ENCODE peak calls at places on chromosomes 7 and 10, in six cellular contexts. O is lower lobe of right lung; U is CD4-positive, alpha-beta T cell; X is tibial nerve; S is GM12864; D is left ventricle myocardium inferior. H is an unnamed sample.

GRCh38 chr7:117217636-117218035 is 105.2 kb downstream of the WNT2 start:
- DNase-seq in U (no peak), X (no peak), S (no peak), O (no peak), D (no peak), H (no peak)

GRCh38 chr7:105439174-105439893 is 50.6 kb upstream of the SRPK2 start:
- DNase-seq in X (no peak), U (no peak), O (no peak), D (no peak), S (no peak), H (no peak)

GRCh38 chr10:110087682-110088081 is 79.9 kb downstream of the ADD3 start:
- DNase-seq in D (no peak), S (no peak), X (no peak), U (no peak), O (no peak), H (no peak)

GRCh38 chr10:51860257-51860656 is 160.9 kb upstream of the CSTF2T start:
- DNase-seq in O (no peak), U (no peak), X (no peak), D (no peak), S (no peak), H (no peak)

GRCh38 chr7:17444673-17445072 is 146.2 kb downstream of the AHR start:
- DNase-seq in O (no peak), S (no peak), D (no peak), U (no peak), X (no peak), H (no peak)

GRCh38 chr7:105935250-105935649 is 27.8 kb upstream of the CDHR3 start:
- DNase-seq in O (no peak), X (no peak), D (no peak), U (no peak), S (no peak), H (no peak)

GRCh38 chr10:79336739-79337138 is 10.5 kb upstream of the PPIF start:
- DNase-seq in O (no peak), X (no peak), D (no peak), U (no peak), S (no peak), H (no peak)

GRCh38 chr7:41096921-41097320 is 606.0 kb downstream of the INHBA start:
- DNase-seq in O (no peak), S (no peak), X (no peak), U (no peak), D (no peak), H (no peak)

GRCh38 chr10:90621577-90621976 is 236.3 kb downstream of the HTR7 start:
- DNase-seq in U (no peak), O (no peak), D (no peak), S (no peak), X (no peak), H (no peak)

GRCh38 chr7:98493379-98493778 is 92.5 kb upstream of the BAIAP2L1 start:
- DNase-seq in X (no peak), O (no peak), U (no peak), D (no peak), S (no peak), H (no peak)

GRCh38 chr10:99621454-99622246 is 1.4 kb upstream of the SLC25A28 start:
- DNase-seq in O (no peak), S (no peak), D (no peak), X (no peak), U (no peak), H (no peak)

GRCh38 chr10:127228195-127228785 is 31.9 kb upstream of the INSYN2A start:
- DNase-seq in S (no peak), X (no peak), U (no peak), O (no peak), D (no peak), H (no peak)

GRCh38 chr7:154584352-154585252 is 418.3 kb downstream of the PAXIP1 start:
- DNase-seq in S (no peak), U (no peak), D (no peak), O (no peak), X (no peak), H (no peak)

GRCh38 chr7:149734514-149735075 is 38.8 kb downstream of the ZNF467 start:
- DNase-seq in O (peak), U (no peak), S (no peak), D (no peak), X (no peak), H (no peak)

GRCh38 chr10:61042533-61042932 is 98.5 kb upstream of the RHOBTB1 start:
- DNase-seq in X (no peak), O (no peak), S (no peak), U (no peak), D (no peak), H (no peak)

GRCh38 chr10:112915590-112916572 is 34.2 kb upstream of the TCF7L2 start:
- DNase-seq in O (no peak), U (no peak), S (no peak), D (no peak), X (no peak), H (no peak)

GRCh38 chr7:150753826-150754603 is 16.8 kb downstream of the GIMAP5 start:
- DNase-seq in X (no peak), S (no peak), U (no peak), O (no peak), D (no peak), H (peak)

GRCh38 chr7:150759479-150759878 is 22.3 kb downstream of the GIMAP5 start:
- DNase-seq in O (no peak), D (no peak), S (no peak), X (no peak), U (no peak), H (no peak)

GRCh38 chr7:150755473-150756099 is 18.4 kb downstream of the GIMAP5 start:
- DNase-seq in D (no peak), X (no peak), U (peak), S (peak), O (no peak), H (peak)

GRCh38 chr7:150754950-150755349 is 17.7 kb downstream of the GIMAP5 start:
- DNase-seq in X (no peak), O (no peak), S (no peak), U (no peak), D (no peak), H (no peak)

GRCh38 chr7:150756858-150757257 is 19.6 kb downstream of the GIMAP5 start:
- DNase-seq in D (no peak), S (no peak), X (no peak), O (no peak), U (no peak), H (peak)
- TF ChIP-seq CTCF in D (peak), S (peak), X (peak), O (peak), U (peak), H (no peak)

GRCh38 chr7:76314042-76314721 is 11.7 kb downstream of the HSPB1 start:
- DNase-seq in D (peak), U (peak), S (peak), X (peak), O (peak), H (peak)

GRCh38 chr7:76316984-76317781 is 14.7 kb downstream of the HSPB1 start:
- DNase-seq in O (peak), S (no peak), X (no peak), D (no peak), U (no peak), H (no peak)

GRCh38 chr7:76317782-76318487 is 15.5 kb downstream of the HSPB1 start:
- DNase-seq in U (peak), O (peak), X (peak), D (peak), S (peak), H (peak)

GRCh38 chr7:76318488-76319353 is 16.2 kb downstream of the HSPB1 start:
- DNase-seq in X (peak), O (peak), S (peak), D (peak), U (peak), H (peak)

DNA sequence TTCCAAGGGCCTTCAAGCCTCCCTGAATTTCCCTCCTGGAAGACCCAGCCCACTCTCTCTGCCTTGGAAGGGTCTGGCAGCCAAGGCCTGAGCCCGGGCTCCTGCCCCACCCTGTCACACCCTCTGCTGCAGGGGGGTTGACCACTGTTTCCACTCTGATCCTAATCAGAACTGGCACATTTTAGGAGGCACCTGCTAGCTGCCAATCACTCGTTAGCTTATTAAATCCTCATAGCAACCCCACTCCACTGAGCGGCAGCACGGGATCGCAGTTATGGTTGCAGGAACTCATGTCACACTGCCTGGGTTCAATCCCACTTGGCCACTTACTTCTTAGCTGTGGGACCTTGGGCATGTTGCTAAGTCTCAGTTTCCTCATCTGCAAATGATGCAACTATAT is 12.9 kb downstream of the HSPB1 start:
- DNase-seq in X (no peak), S (no peak), D (no peak), U (no peak), O (peak), H (no peak)
- TF ChIP-seq CTCF in X (no peak), S (peak), D (no peak), U (no peak), O (no peak), H (no peak)

DNA sequence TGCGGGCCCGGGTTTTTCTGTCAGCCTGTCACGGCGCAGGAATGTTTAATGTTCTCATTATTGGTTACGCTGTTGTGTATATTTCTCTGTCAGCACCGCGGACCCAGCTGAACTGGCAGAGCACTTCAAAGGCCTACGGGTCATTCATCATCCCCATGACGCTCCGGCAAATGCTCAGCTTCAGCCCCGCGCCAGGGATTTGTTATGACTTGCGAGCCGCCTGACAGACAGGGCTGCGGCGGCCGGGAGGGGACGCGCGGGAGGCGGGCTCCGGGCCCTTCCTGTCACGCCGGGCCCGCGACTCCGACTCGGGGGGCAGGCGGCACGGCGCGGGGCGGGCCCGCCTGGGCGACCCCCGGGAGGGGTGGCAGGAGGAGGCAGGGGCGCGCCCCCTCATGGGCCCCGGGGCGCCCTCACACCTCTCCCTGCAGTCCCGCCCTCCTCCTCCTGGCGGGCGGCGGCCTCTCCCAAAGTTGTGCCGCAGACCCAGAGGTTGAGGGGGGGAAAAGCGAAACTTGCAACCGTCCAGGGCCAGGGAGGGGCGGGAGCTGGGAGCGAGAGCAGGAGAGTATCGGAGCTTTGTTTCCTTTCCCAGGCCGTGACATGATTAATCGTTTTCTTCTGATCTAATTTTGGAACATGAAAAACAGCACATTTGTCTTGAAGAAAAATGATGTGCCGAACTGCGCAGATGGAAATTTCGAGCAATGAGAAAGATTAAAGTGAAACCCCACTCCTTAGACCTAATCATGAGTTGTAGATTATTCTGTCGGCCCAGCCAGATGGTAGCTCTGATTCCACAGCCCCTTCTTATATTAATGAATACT is 59.3 kb upstream of the COMTD1 start:
- DNase-seq in X (peak), D (peak), O (peak), U (peak), S (no peak), H (peak)
- TF ChIP-seq CTCF in X (peak), D (peak), O (peak), U (peak), S (peak), H (no peak)

GRCh38 chr7:133345690-133346421 is 93.0 kb downstream of the EXOC4 start:
- DNase-seq in O (no peak), X (no peak), U (no peak), D (no peak), S (no peak), H (no peak)

GRCh38 chr7:133349101-133349500 is 96.2 kb downstream of the EXOC4 start:
- DNase-seq in X (no peak), D (no peak), S (no peak), O (no peak), U (no peak), H (no peak)

GRCh38 chr7:133339772-133340171 is 86.9 kb downstream of the EXOC4 start:
- DNase-seq in O (no peak), S (no peak), X (no peak), D (no peak), U (no peak), H (no peak)

GRCh38 chr7:133344275-133344674 is 91.4 kb downstream of the EXOC4 start:
- DNase-seq in X (no peak), O (no peak), S (no peak), D (no peak), U (no peak), H (no peak)
- TF ChIP-seq CTCF in X (no peak), O (no peak), S (peak), D (peak), U (no peak), H (peak)

GRCh38 chr7:43922726-43923125 is 3.5 kb upstream of the UBE2D4 start:
- DNase-seq in U (no peak), X (no peak), D (no peak), O (no peak), S (no peak), H (no peak)

GRCh38 chr7:43927810-43928209 is 1.6 kb downstream of the UBE2D4 start:
- DNase-seq in O (no peak), X (no peak), D (no peak), S (no peak), U (no peak), H (no peak)

GRCh38 chr7:43929529-43930457 is 3.6 kb downstream of the UBE2D4 start:
- DNase-seq in O (no peak), D (no peak), U (no peak), X (no peak), S (no peak), H (no peak)

GRCh38 chr7:43921423-43921822 is 4.8 kb upstream of the UBE2D4 start:
- DNase-seq in O (no peak), S (no peak), D (no peak), U (no peak), X (no peak), H (no peak)

GRCh38 chr7:43926193-43927043 is at the start of gene UBE2D4:
- DNase-seq in O (peak), S (peak), X (peak), D (peak), U (peak), H (peak)
- TF ChIP-seq CTCF in O (no peak), S (no peak), X (peak), D (peak), U (peak), H (peak)

DNA sequence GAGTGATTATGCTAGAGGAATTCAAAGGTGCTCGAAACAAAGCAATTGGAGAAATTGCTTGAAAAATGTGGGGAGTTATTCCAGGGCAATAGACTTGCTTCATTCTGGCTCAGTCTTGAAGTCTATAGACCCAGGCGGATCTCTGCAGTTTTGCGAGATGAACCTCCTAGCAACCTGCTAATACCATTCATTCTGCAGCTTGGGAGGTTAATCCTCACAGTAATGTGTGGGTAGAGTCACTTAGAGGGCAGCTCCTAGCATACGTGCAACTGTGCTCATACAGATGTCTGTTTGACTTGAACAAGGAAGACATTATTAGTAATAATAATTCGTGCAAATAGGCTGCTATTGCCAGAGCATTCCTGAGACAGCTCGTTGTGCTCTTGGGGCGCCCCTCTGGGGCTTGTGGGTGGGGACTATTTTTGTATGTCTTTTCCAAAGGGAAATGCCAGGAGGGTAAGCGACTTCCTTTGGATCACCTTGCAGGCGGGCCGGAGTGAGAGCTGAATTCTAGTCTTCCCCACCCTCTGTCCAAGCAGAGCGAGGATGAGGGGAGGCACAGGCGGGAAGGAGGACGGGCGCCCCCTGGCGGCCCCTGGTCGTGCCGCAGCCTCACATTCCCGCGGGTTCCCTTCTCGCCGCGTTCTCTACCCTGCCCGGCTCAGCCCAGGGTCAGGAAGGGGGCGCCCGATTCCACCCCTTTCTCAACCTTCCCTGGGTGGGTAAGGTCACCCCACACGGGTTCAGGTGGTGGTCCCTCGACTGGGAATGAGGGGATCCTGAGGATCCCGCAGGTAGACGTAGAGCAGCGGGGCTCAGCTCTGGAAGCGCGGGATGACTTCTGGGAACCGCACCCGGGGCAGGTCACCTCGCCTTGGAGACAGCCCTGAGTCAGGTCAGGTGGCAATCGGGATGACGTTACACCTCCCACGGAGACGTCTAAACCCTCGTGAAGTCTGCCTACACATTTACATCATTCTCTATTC is 241.5 kb downstream of the PHTF2 start:
- DNase-seq in X (no peak), O (peak), D (peak), S (peak), U (no peak), H (peak)
- TF ChIP-seq CTCF in X (peak), O (peak), D (peak), S (peak), U (peak), H (peak)

GRCh38 chr7:123719481-123719806 is 29.4 kb downstream of the WASL start:
- DNase-seq in U (no peak), S (no peak), D (no peak), X (no peak), O (no peak), H (no peak)
- TF ChIP-seq CTCF in U (no peak), S (no peak), D (no peak), X (no peak), O (no peak), H (no peak)

GRCh38 chr7:85806321-85806720 is 619.5 kb upstream of the SEMA3D start:
- DNase-seq in O (no peak), X (no peak), D (no peak), U (no peak), S (no peak), H (no peak)
- TF ChIP-seq CTCF in O (no peak), X (no peak), D (no peak), U (no peak), S (peak), H (no peak)

GRCh38 chr10:4391683-4392082 is 434.3 kb upstream of the AKR1E2 start:
- DNase-seq in S (no peak), O (no peak), D (no peak), X (no peak), U (no peak), H (no peak)
- TF ChIP-seq CTCF in S (no peak), O (no peak), D (no peak), X (no peak), U (no peak), H (no peak)

GRCh38 chr7:92425311-92425947 is 21.9 kb upstream of the GATAD1 start:
- DNase-seq in X (no peak), S (no peak), D (no peak), U (no peak), O (no peak), H (no peak)
- TF ChIP-seq CTCF in X (no peak), S (no peak), D (no peak), U (no peak), O (no peak), H (peak)